ENCODE peak calls at places on chromosome 12, in seven cellular contexts. Y, L, W, Q, K, T and X are unnamed samples.

GRCh38 chr12:124928095-124928911 is 13.9 kb upstream of the UBC start:
- DNase-seq in Y (peak), Q (peak), T (peak), L (no peak), K (no peak), W (no peak), X (no peak)

GRCh38 chr12:18644564-18644963 is 93.2 kb downstream of the PLCZ1 start:
- DNase-seq in L (no peak), Q (no peak), K (no peak), Y (no peak), W (no peak), T (no peak), X (no peak)

GRCh38 chr12:46832084-46832704 is 6.4 kb upstream of the SLC38A4 start:
- DNase-seq in Q (no peak), K (no peak), W (no peak), Y (no peak), T (no peak), L (no peak), X (no peak)

GRCh38 chr12:50981319-50982239 is 29.2 kb downstream of the HIGD1C start:
- DNase-seq in W (no peak), K (no peak), L (no peak), Y (no peak), T (no peak), Q (no peak), X (no peak)

GRCh38 chr12:52256165-52256935 is 18.1 kb upstream of the KRT86 start:
- DNase-seq in L (no peak), W (no peak), K (no peak), T (no peak), Y (no peak), Q (no peak), X (no peak)

GRCh38 chr12:51127050-51127729 is 43.8 kb upstream of the CSRNP2 start:
- DNase-seq in W (no peak), L (no peak), Y (peak), T (peak), Q (no peak), K (no peak), X (no peak)

GRCh38 chr12:110102255-110102654 is 21.9 kb upstream of the IFT81 start:
- DNase-seq in K (no peak), Y (no peak), T (peak), Q (no peak), W (no peak), L (peak), X (no peak)

GRCh38 chr12:116881325-116881866 is at the start of gene HRK:
- DNase-seq in W (no peak), Q (no peak), Y (no peak), L (no peak), T (no peak), K (no peak), X (no peak)

GRCh38 chr12:14187966-14188365 is 177.5 kb upstream of the ATF7IP start:
- DNase-seq in Q (no peak), W (no peak), Y (no peak), T (no peak), K (no peak), L (no peak), X (no peak)

GRCh38 chr12:118645219-118645618 is 268.9 kb downstream of the SUDS3 start:
- DNase-seq in Y (no peak), K (no peak), W (no peak), T (peak), Q (no peak), L (no peak), X (no peak)

GRCh38 chr12:56046027-56046780 is 4.5 kb downstream of the RPS26 start:
- DNase-seq in W (no peak), K (no peak), Q (no peak), T (peak), L (no peak), Y (no peak), X (no peak)

GRCh38 chr12:6567824-6568617 is at the start of gene NOP2:
- DNase-seq in W (peak), Y (peak), L (peak), Q (peak), T (peak), K (peak), X (peak)

GRCh38 chr12:130375888-130376287 is 38.2 kb downstream of the PIWIL1 start:
- DNase-seq in L (no peak), Y (no peak), W (no peak), Q (no peak), T (no peak), K (no peak), X (no peak)

GRCh38 chr12:109461846-109462766 is 15.0 kb downstream of the KCTD10 start:
- DNase-seq in T (peak), Q (no peak), W (no peak), L (no peak), Y (peak), K (no peak), X (no peak)

GRCh38 chr12:99097170-99097569 is 452.1 kb downstream of the APAF1 start:
- DNase-seq in W (no peak), Y (no peak), Q (no peak), K (no peak), T (no peak), L (no peak), X (no peak)

GRCh38 chr12:72442217-72442616 is 170.0 kb downstream of the TRHDE start:
- DNase-seq in W (no peak), Y (no peak), K (no peak), Q (no peak), T (no peak), L (no peak), X (no peak)

GRCh38 chr12:10722502-10722904 is 620 bp downstream of the YBX3 start:
- DNase-seq in W (peak), K (peak), Y (no peak), T (peak), L (no peak), Q (peak), X (peak)

GRCh38 chr12:99981639-99982190 is 3.0 kb downstream of the ANKS1B start:
- DNase-seq in Y (no peak), T (no peak), W (no peak), L (no peak), Q (no peak), K (no peak), X (no peak)

GRCh38 chr12:27779837-27780611 is at the start of the genes KLHL42 and MANSC4:
- DNase-seq in Y (no peak), L (peak), W (peak), Q (peak), K (peak), T (peak), X (peak)

GRCh38 chr12:10186299-10186698 is 7.5 kb downstream of the TMEM52B start:
- DNase-seq in K (no peak), W (no peak), Q (no peak), L (no peak), T (no peak), Y (no peak), X (no peak)